ENCODE peak calls at places on chromosome 19, in six cellular contexts. A is HT1080; G is CD8-positive, alpha-beta T cell; L is stimulated activated CD8-positive, alpha-beta memory T cell treated with anti-CD3 and anti-CD28 coated beads, Interleukin-7, amount 100 ng/mL, for 1 hour; D is GM23338; U is MCF 10A. N is an unnamed sample.

GRCh38 chr19:38139122-38139521 is 84.9 kb downstream of the DPF1 start:
- DNase-seq in A (no peak), G (no peak), L (no peak), D (no peak), U (no peak), N (no peak)

GRCh38 chr19:35039881-35040456 is 1.6 kb upstream of the HPN start:
- DNase-seq in A (no peak), G (no peak), L (no peak), D (peak), U (no peak), N (no peak)

GRCh38 chr19:55209430-55210119 is at the start of gene PTPRH:
- DNase-seq in A (no peak), G (no peak), L (no peak), D (no peak), U (no peak), N (no peak)

GRCh38 chr19:31286491-31286890 is 62.7 kb downstream of the TSHZ3 start:
- DNase-seq in A (no peak), G (no peak), L (no peak), D (no peak), U (no peak), N (no peak)

GRCh38 chr19:38304866-38305429 is 897 bp downstream of the C19orf33 start:
- DNase-seq in A (no peak), G (no peak), L (no peak), D (peak), U (peak), N (peak)

GRCh38 chr19:14516746-14517438 is 1.3 kb downstream of the DNAJB1 start:
- DNase-seq in A (no peak), G (no peak), L (no peak), D (no peak), U (no peak), N (no peak)

GRCh38 chr19:44615529-44616247 is 2.3 kb downstream of the IGSF23 start:
- DNase-seq in A (no peak), G (no peak), L (no peak), D (no peak), U (no peak), N (no peak)

GRCh38 chr19:46624958-46625661 is at the start of gene PTGIR:
- DNase-seq in A (peak), G (no peak), L (no peak), D (peak), U (peak), N (no peak)

GRCh38 chr19:40623403-40624239 is 22.5 kb downstream of the LTBP4 start:
- DNase-seq in A (peak), G (no peak), L (no peak), D (peak), U (peak), N (no peak)

GRCh38 chr19:51637362-51637978 is 7.3 kb upstream of the SIGLEC5 start:
- DNase-seq in A (peak), G (no peak), L (no peak), D (peak), U (peak), N (no peak)

N was measured in mammary epithelial cell.